ENCODE peak calls at places on chromosomes 3 and 15, in nine cellular contexts. O is CD8-positive, alpha-beta T cell; B is ovary; N is K562; J is transverse colon; K is heart left ventricle; T is suprapubic skin; M is iPS DF 6.9; Q is HepG2. U is an unnamed sample.
A peak's percentile ranks its signal among the peaks of the same experiment; 100 is the strongest.

GRCh38 chr3:156227704-156228103 is 107.3 kb downstream of the KCNAB1 start:
- DNase-seq in O (no peak), B (no peak), N (no peak), J (no peak), K (no peak), T (no peak), M (no peak), Q (no peak), U (no peak)

GRCh38 chr3:8882617-8883016 is 80.7 kb downstream of the RAD18 start:
- DNase-seq in O (no peak), B (no peak), N (no peak), J (no peak), K (no peak), T (no peak), M (no peak), Q (no peak), U (no peak)

GRCh38 chr3:10845839-10846656 is 30.0 kb downstream of the SLC6A11 start:
- DNase-seq in O (no peak), B (no peak), N (no peak), J (no peak), K (no peak), T (no peak), M (no peak), Q (no peak), U (no peak)

GRCh38 chr15:84921121-84921520 is 36.7 kb downstream of the SLC28A1 start:
- DNase-seq in O (no peak), B (no peak), N (no peak), J (no peak), K (no peak), T (no peak), M (no peak), Q (no peak), U (no peak)

GRCh38 chr3:151798476-151798875 is 15.4 kb upstream of the AADAC start:
- DNase-seq in O (no peak), B (no peak), N (no peak), J (no peak), K (no peak), T (no peak), M (no peak), Q (no peak), U (no peak)

GRCh38 chr15:99207672-99208071 is 41.7 kb downstream of the TTC23 start:
- DNase-seq in O (no peak), B (no peak), N (no peak), J (no peak), K (no peak), T (no peak), M (no peak), Q (no peak), U (no peak)

GRCh38 chr15:83571820-83572707 is 81.9 kb upstream of the ADAMTSL3 start:
- DNase-seq in O (no peak), B (no peak), N (peak; percentile 26), J (no peak), K (no peak), T (no peak), M (peak; percentile 22), Q (no peak), U (no peak)

GRCh38 chr3:64048631-64049061 is 25.4 kb upstream of the PSMD6 start:
- DNase-seq in O (no peak), B (no peak), N (no peak), J (no peak), K (no peak), T (no peak), M (no peak), Q (no peak), U (no peak)

GRCh38 chr3:3119393-3119851 is 7.3 kb upstream of the TRNT1 start:
- DNase-seq in O (no peak), B (no peak), N (no peak), J (no peak), K (no peak), T (no peak), M (no peak), Q (no peak), U (no peak)

GRCh38 chr3:130950641-130951040 is 56.8 kb downstream of the ATP2C1 start:
- DNase-seq in O (no peak), B (no peak), N (no peak), J (no peak), K (no peak), T (no peak), M (no peak), Q (no peak), U (no peak)

GRCh38 chr15:91530951-91531582 is 322.4 kb upstream of the SLCO3A1 start:
- DNase-seq in O (no peak), B (no peak), N (no peak), J (no peak), K (peak; percentile 42), T (no peak), M (no peak), Q (no peak), U (no peak)

GRCh38 chr15:38438031-38438986 is 15.6 kb upstream of the FAM98B start:
- DNase-seq in O (no peak), B (no peak), N (peak; percentile 27), J (no peak), K (no peak), T (no peak), M (no peak), Q (no peak), U (no peak)

DNA sequence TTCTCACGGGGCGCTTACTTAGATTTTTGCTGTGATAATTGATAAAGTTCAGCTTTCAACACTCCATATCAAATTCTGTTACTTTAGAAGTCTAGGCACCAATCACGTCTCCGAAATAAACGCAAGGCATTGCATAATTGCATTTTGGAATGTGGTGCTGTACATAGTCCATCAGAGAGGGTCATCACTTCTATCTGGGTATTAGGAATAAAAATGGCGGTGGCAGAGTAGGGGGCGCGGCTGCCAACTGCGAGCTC is 365 bp upstream of the UQCC5 start:
- DNase-seq in O (no peak), B (no peak), N (no peak), J (no peak), K (no peak), T (no peak), M (no peak), Q (no peak), U (no peak)
- H3K4me1 ChIP-seq in O (peaks cover 41% of the 10 kb centered on the region), B (peaks cover 25% of the 10 kb centered on the region), N (peaks cover 39% of the 10 kb centered on the region), J (peaks cover 19% of the 10 kb centered on the region), K (peaks cover 83% of the 10 kb centered on the region), T (peaks cover 85% of the 10 kb centered on the region), M (peaks cover 7% of the 10 kb centered on the region), Q (peaks cover 65% of the 10 kb centered on the region), U (peaks cover 7% of the 10 kb centered on the region)

GRCh38 chr3:189349772-189350171 is 178.0 kb downstream of the TPRG1 start:
- DNase-seq in O (no peak), B (no peak), N (no peak), J (no peak), K (no peak), T (no peak), M (no peak), Q (no peak), U (no peak)

GRCh38 chr3:189355481-189356201 is 183.9 kb downstream of the TPRG1 start:
- DNase-seq in O (peak; percentile 23), B (no peak), N (no peak), J (peak; percentile 23), K (no peak), T (no peak), M (no peak), Q (peak; percentile 52), U (peak; percentile 87)

GRCh38 chr3:189353988-189354735 is 182.4 kb downstream of the TPRG1 start:
- DNase-seq in O (no peak), B (no peak), N (no peak), J (peak; percentile 21), K (no peak), T (no peak), M (no peak), Q (no peak), U (peak; percentile 81)

GRCh38 chr3:189355115-189355480 is 183.3 kb downstream of the TPRG1 start:
- DNase-seq in O (no peak), B (no peak), N (no peak), J (no peak), K (no peak), T (no peak), M (no peak), Q (no peak), U (no peak)

DNA sequence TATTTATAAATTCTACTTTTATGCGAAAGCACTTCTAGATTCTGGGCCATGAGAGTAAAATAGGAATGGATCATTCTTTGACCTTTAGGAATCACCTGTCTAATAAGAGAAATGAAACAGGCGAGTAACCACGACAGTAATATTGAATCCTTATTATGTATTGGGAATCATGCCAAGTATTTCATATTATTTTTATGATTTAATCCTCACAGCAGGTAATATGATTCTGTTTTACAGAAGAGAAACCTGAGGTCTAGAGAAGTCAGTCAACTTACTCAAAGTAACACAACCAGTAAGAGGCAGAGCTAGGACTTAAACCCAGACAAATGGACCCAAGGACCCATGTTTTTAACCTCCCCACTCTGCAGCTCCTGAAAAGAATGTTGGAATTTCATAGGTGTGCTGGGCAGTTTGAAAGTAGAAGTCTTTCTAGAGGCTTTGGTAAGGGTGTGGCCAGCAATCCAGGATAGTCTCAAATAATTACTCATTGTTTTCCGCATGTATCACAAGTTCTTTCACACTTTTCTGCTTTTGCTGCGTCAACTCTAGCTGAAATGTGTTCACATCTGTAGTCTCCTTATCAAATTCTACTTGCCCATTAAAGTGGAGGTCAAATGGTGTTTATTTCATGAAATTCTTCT is 181.7 kb downstream of the TPRG1 start:
- DNase-seq in O (no peak), B (no peak), N (no peak), J (no peak), K (no peak), T (no peak), M (no peak), Q (no peak), U (peak; percentile 83)
- H3K4me1 ChIP-seq in O (peaks cover 15% of the 10 kb centered on the region), B (no peaks in the 10 kb centered on the region), N (no peaks in the 10 kb centered on the region), J (peaks cover 10% of the 10 kb centered on the region), K (peaks cover 4% of the 10 kb centered on the region), T (peaks cover 26% of the 10 kb centered on the region), M (no peaks in the 10 kb centered on the region), Q (peaks cover 27% of the 10 kb centered on the region), U (peaks cover 33% of the 10 kb centered on the region)

GRCh38 chr3:114319453-114319852 is 25.6 kb downstream of the TIGIT start:
- DNase-seq in O (no peak), B (no peak), N (no peak), J (no peak), K (no peak), T (no peak), M (peak; percentile 45), Q (peak; percentile 54), U (peak; percentile 43)

GRCh38 chr3:114314259-114314658 is 20.4 kb downstream of the TIGIT start:
- DNase-seq in O (no peak), B (no peak), N (no peak), J (no peak), K (no peak), T (no peak), M (no peak), Q (no peak), U (no peak)

GRCh38 chr3:114320251-114320650 is 26.4 kb downstream of the TIGIT start:
- DNase-seq in O (no peak), B (no peak), N (no peak), J (no peak), K (no peak), T (no peak), M (no peak), Q (no peak), U (no peak)

GRCh38 chr3:114313426-114313825 is 19.6 kb downstream of the TIGIT start:
- DNase-seq in O (no peak), B (no peak), N (no peak), J (no peak), K (no peak), T (no peak), M (no peak), Q (no peak), U (no peak)

GRCh38 chr3:114318295-114318694 is 24.5 kb downstream of the TIGIT start:
- DNase-seq in O (no peak), B (no peak), N (no peak), J (no peak), K (no peak), T (no peak), M (no peak), Q (no peak), U (no peak)
- H3K4me1 ChIP-seq in O (peaks cover 9% of the 10 kb centered on the region), B (peaks cover 3% of the 10 kb centered on the region), N (no peaks in the 10 kb centered on the region), J (no peaks in the 10 kb centered on the region), K (peaks cover 6% of the 10 kb centered on the region), T (peaks cover 20% of the 10 kb centered on the region), M (peaks cover 5% of the 10 kb centered on the region), Q (no peaks in the 10 kb centered on the region), U (no peaks in the 10 kb centered on the region)

GRCh38 chr15:63048115-63048985 is 5.8 kb downstream of the TPM1 start:
- DNase-seq in O (peak; percentile 76), B (peak; percentile 96), N (peak; percentile 95), J (peak; percentile 93), K (peak; percentile 91), T (peak; percentile 93), M (peak; percentile 93), Q (peak; percentile 93), U (peak; percentile 82)
- H3K4me1 ChIP-seq in O (peaks cover 20% of the 10 kb centered on the region), B (peaks cover 16% of the 10 kb centered on the region), N (peaks cover 41% of the 10 kb centered on the region), J (peaks cover 17% of the 10 kb centered on the region), K (peaks cover 47% of the 10 kb centered on the region), T (peaks cover 85% of the 10 kb centered on the region), M (peaks cover 4% of the 10 kb centered on the region), Q (peaks cover 83% of the 10 kb centered on the region), U (peaks cover 37% of the 10 kb centered on the region)

U was measured in foreskin keratinocyte.